ENCODE peak calls at places on chromosome 12, in eight cellular contexts. T is CD8-positive, alpha-beta T cell; A is IMR-90; H is activated B cell treated with CpG ODN at 0.5 μM for 24 hours; G is stomach; R is testis; K is endothelial cell; L is natural killer cell. U is an unnamed sample.

GRCh38 chr12:55969356-55969755 is 2.7 kb downstream of the CDK2 start:
- DNase-seq in R (peak), A (no peak), K (no peak), T (no peak), L (no peak), G (no peak), H (no peak), U (no peak)

GRCh38 chr12:64666054-64666914 is 56.0 kb downstream of the RASSF3 start:
- DNase-seq in L (no peak), H (no peak), G (no peak), T (no peak), R (no peak), A (peak), K (no peak), U (no peak)

GRCh38 chr12:45878630-45879255 is 111.6 kb downstream of the SCAF11 start:
- DNase-seq in A (peak), L (peak), K (no peak), G (no peak), H (no peak), T (no peak), R (no peak), U (no peak)

GRCh38 chr12:85278598-85279448 is 1.2 kb upstream of the ALX1 start:
- DNase-seq in G (no peak), H (no peak), K (no peak), A (no peak), T (no peak), R (no peak), L (no peak), U (no peak)

GRCh38 chr12:104828015-104828414 is 130.1 kb downstream of the SLC41A2 start:
- DNase-seq in A (no peak), K (no peak), H (no peak), G (no peak), L (no peak), R (no peak), T (no peak), U (no peak)

GRCh38 chr12:49059063-49059384 is 1.6 kb downstream of the KMT2D start:
- DNase-seq in L (no peak), A (no peak), H (no peak), K (no peak), G (no peak), R (peak), T (no peak), U (no peak)

GRCh38 chr12:122032570-122032969 is 10.9 kb downstream of the BCL7A start:
- DNase-seq in R (no peak), A (no peak), K (no peak), H (no peak), L (no peak), T (no peak), G (no peak), U (no peak)

GRCh38 chr12:6053541-6053940 is 70.9 kb downstream of the VWF start:
- DNase-seq in R (no peak), G (no peak), L (no peak), A (peak), H (no peak), T (no peak), K (no peak), U (no peak)

GRCh38 chr12:79763748-79764452 is 73.1 kb upstream of the PAWR start:
- DNase-seq in L (no peak), G (no peak), T (no peak), A (no peak), R (peak), K (no peak), H (no peak), U (no peak)

GRCh38 chr12:13962699-13963098 is 18.7 kb downstream of the GRIN2B start:
- DNase-seq in A (no peak), K (no peak), G (no peak), R (no peak), H (no peak), L (no peak), T (no peak), U (no peak)

GRCh38 chr12:118302053-118302452 is 70.7 kb downstream of the TAOK3 start:
- DNase-seq in T (no peak), G (no peak), K (no peak), L (no peak), H (no peak), R (no peak), A (peak), U (no peak)

GRCh38 chr12:116455540-116456306 is 103.5 kb upstream of the MAP1LC3B2 start:
- DNase-seq in T (no peak), A (peak), R (peak), H (no peak), L (no peak), K (peak), G (peak), U (peak)

GRCh38 chr12:97404549-97404948 is 58.1 kb upstream of the RMST start:
- DNase-seq in T (no peak), H (no peak), A (peak), R (peak), L (no peak), K (peak), G (peak), U (peak)

GRCh38 chr12:14356147-14356546 is 9.3 kb upstream of the ATF7IP start:
- DNase-seq in T (no peak), H (no peak), R (no peak), K (no peak), G (no peak), A (no peak), L (no peak), U (no peak)

GRCh38 chr12:120286768-120287490 is 4.8 kb downstream of the RNU4-2 start:
- DNase-seq in L (no peak), T (no peak), G (no peak), H (no peak), R (no peak), A (no peak), K (no peak), U (no peak)

DNA sequence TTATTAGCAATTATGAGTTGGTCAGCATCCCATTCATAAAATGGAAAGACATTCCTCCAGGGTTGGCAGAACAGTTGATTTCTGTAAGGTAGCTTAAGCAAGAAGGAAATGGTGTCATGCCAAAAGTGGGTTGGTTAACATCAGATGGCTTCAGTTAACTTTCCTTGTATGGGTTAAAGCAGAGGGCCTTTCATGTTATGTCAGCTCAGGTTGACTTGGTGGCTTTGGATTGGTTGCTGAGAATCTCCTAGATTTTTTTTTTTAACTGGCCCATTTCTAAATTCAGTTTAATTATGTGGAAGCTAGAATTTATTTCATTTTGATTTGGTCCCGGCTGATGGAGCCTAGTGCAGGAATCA is 87.8 kb downstream of the BBS10 start:
- DNase-seq in A (peak), R (no peak), T (no peak), K (no peak), L (no peak), H (no peak), G (no peak), U (no peak)
- TF ChIP-seq CTCF in A (no peak), R (no peak), T (no peak), K (no peak), L (no peak), H (no peak), G (no peak), U (no peak)

DNA sequence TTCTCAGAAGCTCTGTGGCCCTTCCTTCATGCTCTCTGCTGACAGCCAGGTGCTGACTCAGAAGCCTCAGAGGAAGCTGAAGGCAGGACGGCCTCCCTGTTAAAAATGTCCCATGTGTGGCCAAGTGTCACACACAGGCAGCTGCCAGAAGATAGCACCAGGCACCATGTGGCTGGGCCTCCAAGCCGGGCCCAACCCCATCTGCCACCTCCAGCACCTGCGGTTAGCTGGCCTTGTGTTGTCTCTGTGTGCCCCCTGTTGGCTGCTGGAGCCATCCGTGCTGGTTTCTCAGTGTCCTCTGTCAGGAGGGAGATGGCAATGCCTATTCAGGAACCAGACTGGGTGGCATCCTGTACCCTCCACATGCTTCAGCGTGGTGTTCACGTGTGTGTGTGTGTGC is 63.2 kb downstream of the TSPAN11 start:
- DNase-seq in L (no peak), K (peak), H (no peak), R (peak), T (no peak), G (no peak), A (no peak), U (no peak)
- TF ChIP-seq CTCF in L (no peak), K (no peak), H (no peak), R (no peak), T (no peak), G (no peak), A (no peak), U (peak)

DNA sequence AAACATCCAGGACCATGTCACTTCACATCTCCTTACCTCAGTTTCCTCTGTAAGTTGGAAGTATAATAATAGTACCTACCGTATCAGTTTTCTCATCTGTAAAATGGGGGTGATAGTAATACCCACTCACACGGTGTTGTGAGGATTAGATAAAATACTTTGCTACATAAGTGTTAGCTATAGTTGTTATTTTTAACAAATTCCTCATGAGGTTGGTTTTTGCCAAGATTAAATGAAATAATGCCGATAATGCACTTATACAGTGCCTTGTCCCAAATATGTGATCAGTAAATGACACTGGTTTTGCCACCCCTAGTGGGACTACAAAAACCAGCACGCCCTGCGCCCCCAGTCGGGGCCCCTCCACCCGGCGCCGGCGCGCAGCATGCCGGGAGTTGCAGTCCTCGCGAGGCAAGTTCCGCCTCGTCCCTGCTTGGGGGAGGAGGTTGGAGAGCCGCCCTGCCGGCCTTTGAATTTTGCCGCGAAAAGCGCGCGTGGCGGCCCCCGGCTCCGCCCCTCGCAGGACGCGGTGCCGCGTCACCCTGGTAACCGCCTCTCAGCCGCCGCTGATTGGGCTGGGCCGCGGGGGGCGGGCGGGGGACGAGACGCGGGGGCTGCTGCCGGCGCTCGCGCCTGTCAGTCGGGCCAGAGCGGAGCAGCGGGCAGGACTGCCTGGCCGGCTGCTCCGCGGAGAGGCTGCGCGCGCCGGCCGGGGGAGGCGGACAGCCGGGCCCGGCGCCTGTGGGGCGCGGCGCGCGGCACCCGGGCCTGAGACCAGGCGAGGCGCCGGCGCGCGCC is at the start of gene FAM222A:
- DNase-seq in G (peak), A (peak), R (peak), H (peak), K (peak), T (peak), L (peak), U (peak)
- TF ChIP-seq CTCF in G (peak), A (no peak), R (peak), H (no peak), K (no peak), T (no peak), L (no peak), U (no peak)

GRCh38 chr12:124979568-124979967 is 9.4 kb downstream of the DHX37 start:
- DNase-seq in L (no peak), R (no peak), T (no peak), A (no peak), K (no peak), G (no peak), H (no peak), U (no peak)
- TF ChIP-seq CTCF in L (no peak), R (no peak), T (no peak), A (no peak), K (no peak), G (no peak), H (no peak), U (no peak)

GRCh38 chr12:128116537-128116936 is 150.4 kb upstream of the TMEM132C start:
- DNase-seq in R (no peak), K (no peak), H (no peak), A (no peak), G (no peak), L (no peak), T (no peak), U (no peak)
- TF ChIP-seq CTCF in R (no peak), K (no peak), H (no peak), A (no peak), G (no peak), L (no peak), T (no peak), U (no peak)

DNA sequence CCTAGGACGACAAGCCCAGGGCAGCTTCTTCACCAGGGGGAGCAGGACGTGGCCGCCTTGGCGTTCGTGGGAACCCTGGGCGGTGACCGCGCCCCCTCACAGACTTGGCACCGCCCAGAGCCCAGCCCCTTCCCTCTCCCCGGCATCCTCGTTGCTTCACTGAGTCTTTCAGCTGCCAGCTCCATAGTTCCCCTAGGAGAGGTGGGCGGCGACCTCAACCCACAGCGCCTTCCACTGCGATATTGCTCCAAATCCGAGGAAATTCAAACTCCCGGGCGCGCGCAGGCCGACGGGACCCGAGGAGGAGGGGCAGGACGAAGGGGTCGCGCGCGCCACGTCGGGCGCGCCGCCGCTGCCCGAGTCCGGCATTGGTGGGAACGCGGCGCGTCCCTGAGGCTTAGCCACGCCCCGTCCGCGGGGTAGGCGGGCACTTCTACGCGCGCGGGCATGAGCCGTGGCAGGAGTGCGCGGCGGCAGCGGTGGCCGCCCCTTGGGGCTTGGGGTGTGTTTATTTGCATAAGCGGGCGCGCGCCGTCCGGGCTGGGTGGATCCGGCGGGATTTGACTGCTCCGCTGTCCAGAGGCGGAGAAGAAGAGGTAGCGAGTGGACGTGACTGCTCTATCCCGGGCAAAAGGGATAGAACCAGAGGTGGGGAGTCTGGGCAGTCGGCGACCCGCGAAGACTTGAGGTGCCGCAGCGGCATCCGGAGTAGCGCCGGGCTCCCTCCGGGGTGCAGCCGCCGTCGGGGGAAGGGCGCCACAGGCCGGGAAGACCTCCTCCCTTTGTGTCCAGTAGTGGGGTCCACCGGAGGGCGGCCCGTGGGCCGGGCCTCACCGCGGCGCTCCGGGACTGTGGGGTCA is at the start of the genes APAF1 and IKBIP:
- DNase-seq in K (peak), L (peak), G (peak), H (peak), A (peak), R (peak), T (peak), U (peak)
- TF ChIP-seq CTCF in K (no peak), L (no peak), G (no peak), H (no peak), A (no peak), R (no peak), T (no peak), U (no peak)

DNA sequence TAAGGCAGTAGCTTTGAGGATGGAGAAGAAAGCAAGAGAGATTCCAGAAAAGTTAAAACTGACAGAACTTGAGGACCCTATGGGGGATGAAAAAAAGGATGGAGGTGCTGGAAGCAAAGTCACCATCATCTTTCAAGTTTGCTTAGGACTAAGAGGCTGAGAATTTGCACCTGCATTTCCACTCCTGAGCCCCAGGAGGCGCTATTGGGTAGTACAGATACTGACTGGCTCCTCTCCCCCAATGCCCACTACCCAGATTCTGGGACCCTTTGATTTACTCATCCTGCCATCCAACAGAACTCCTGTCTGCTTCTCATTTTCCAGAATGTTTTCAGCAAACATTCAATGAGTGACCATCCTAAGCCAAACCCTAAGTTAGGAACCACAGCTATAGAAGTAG is 34.0 kb upstream of the CMKLR1 start:
- DNase-seq in H (no peak), L (no peak), K (no peak), R (no peak), G (no peak), T (no peak), A (no peak), U (no peak)
- TF ChIP-seq CTCF in H (no peak), L (no peak), K (peak), R (no peak), G (no peak), T (no peak), A (no peak), U (peak)

DNA sequence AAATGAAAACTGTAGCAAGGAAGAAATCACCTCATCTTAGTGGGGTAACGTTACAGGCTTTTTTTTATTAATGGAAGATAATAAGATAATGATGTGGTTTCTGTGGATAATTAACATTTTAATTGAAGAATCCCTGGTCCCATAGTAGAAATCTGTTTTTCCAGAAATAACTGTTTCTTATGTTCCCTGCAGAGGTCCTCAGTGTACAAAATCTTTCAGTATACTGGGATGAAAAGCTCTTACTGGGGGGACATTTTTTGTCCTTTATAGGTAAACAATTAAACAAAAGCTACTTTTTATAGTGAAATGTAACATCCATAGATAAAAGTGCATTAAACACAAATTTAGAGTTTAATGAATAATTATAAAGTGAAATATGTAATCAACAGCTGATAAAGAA is 312.2 kb downstream of the ATXN7L3B start:
- DNase-seq in R (no peak), G (no peak), K (no peak), L (no peak), H (no peak), T (no peak), A (no peak), U (no peak)
- TF ChIP-seq CTCF in R (no peak), G (no peak), K (no peak), L (no peak), H (no peak), T (no peak), A (peak), U (peak)